ENCODE peak calls at places on chromosomes 16 and 17, in seven cellular contexts. One of them, this sample, is unnamed.

GRCh38 chr17:44263360-44263902 is 4.5 kb downstream of the SLC4A1 start:
- DNase-seq in IMR-90: no peak
- DNase-seq in A549: no peak
- DNase-seq in K562: no peak
- DNase-seq in HepG2: no peak
- DNase-seq in GM12878: no peak
- DNase-seq in H1: no peak
- DNase-seq in this sample: no peak

GRCh38 chr17:80750263-80750662 is 205.6 kb downstream of the RPTOR start:
- DNase-seq in IMR-90: no peak
- DNase-seq in A549: no peak
- DNase-seq in K562: no peak
- DNase-seq in HepG2: no peak
- DNase-seq in GM12878: no peak
- DNase-seq in H1: no peak
- DNase-seq in this sample: no peak

GRCh38 chr17:8222630-8223355 is 12.4 kb upstream of the AURKB start:
- DNase-seq in IMR-90: peak; percentile 93
- DNase-seq in A549: peak; percentile 98
- DNase-seq in K562: peak; percentile 90
- DNase-seq in HepG2: peak; percentile 88
- DNase-seq in GM12878: peak; percentile 81
- DNase-seq in H1: peak; percentile 83
- DNase-seq in this sample: peak; percentile 76

GRCh38 chr16:69143116-69143515 is 10.7 kb downstream of the UTP4 start:
- DNase-seq in IMR-90: no peak
- DNase-seq in A549: peak; percentile 75
- DNase-seq in K562: peak; percentile 20
- DNase-seq in HepG2: peak; percentile 30
- DNase-seq in GM12878: no peak
- DNase-seq in H1: no peak
- DNase-seq in this sample: peak; percentile 31

GRCh38 chr16:89556750-89557149 is 3.7 kb upstream of the RPL13 start:
- DNase-seq in IMR-90: no peak
- DNase-seq in A549: no peak
- DNase-seq in K562: no peak
- DNase-seq in HepG2: no peak
- DNase-seq in GM12878: no peak
- DNase-seq in H1: no peak
- DNase-seq in this sample: no peak

GRCh38 chr16:67235816-67236547 is 9.1 kb downstream of the TMEM208 start:
- DNase-seq in IMR-90: no peak
- DNase-seq in A549: no peak
- DNase-seq in K562: peak; percentile 35
- DNase-seq in HepG2: no peak
- DNase-seq in GM12878: no peak
- DNase-seq in H1: no peak
- DNase-seq in this sample: no peak

GRCh38 chr16:79770244-79771064 is 169.9 kb upstream of the MAF start:
- DNase-seq in IMR-90: peak; percentile 40
- DNase-seq in A549: peak; percentile 87
- DNase-seq in K562: peak; percentile 95
- DNase-seq in HepG2: peak; percentile 63
- DNase-seq in GM12878: peak; percentile 12
- DNase-seq in H1: peak; percentile 67
- DNase-seq in this sample: peak; percentile 93

GRCh38 chr16:80682435-80683070 is 121.8 kb downstream of the CDYL2 start:
- DNase-seq in IMR-90: peak; percentile 89
- DNase-seq in A549: no peak
- DNase-seq in K562: no peak
- DNase-seq in HepG2: no peak
- DNase-seq in GM12878: no peak
- DNase-seq in H1: no peak
- DNase-seq in this sample: no peak

GRCh38 chr17:45433136-45433535 is 466 bp upstream of the ARHGAP27 start:
- DNase-seq in IMR-90: no peak
- DNase-seq in A549: no peak
- DNase-seq in K562: no peak
- DNase-seq in HepG2: no peak
- DNase-seq in GM12878: no peak
- DNase-seq in H1: no peak
- DNase-seq in this sample: peak; percentile 8

GRCh38 chr17:4179071-4179470 is 36.1 kb downstream of the CYB5D2 start:
- DNase-seq in IMR-90: no peak
- DNase-seq in A549: no peak
- DNase-seq in K562: no peak
- DNase-seq in HepG2: no peak
- DNase-seq in GM12878: no peak
- DNase-seq in H1: no peak
- DNase-seq in this sample: no peak

GRCh38 chr16:17374668-17375255 is 96.0 kb downstream of the XYLT1 start:
- DNase-seq in IMR-90: no peak
- DNase-seq in A549: no peak
- DNase-seq in K562: no peak
- DNase-seq in HepG2: no peak
- DNase-seq in GM12878: no peak
- DNase-seq in H1: no peak
- DNase-seq in this sample: no peak

GRCh38 chr17:16448490-16448889 is 33.1 kb downstream of the TRPV2 start:
- DNase-seq in IMR-90: no peak
- DNase-seq in A549: no peak
- DNase-seq in K562: no peak
- DNase-seq in HepG2: no peak
- DNase-seq in GM12878: no peak
- DNase-seq in H1: no peak
- DNase-seq in this sample: no peak

GRCh38 chr17:67479119-67479517 is 102.0 kb downstream of the PITPNC1 start:
- DNase-seq in IMR-90: no peak
- DNase-seq in A549: no peak
- DNase-seq in K562: no peak
- DNase-seq in HepG2: no peak
- DNase-seq in GM12878: no peak
- DNase-seq in H1: no peak
- DNase-seq in this sample: no peak

GRCh38 chr17:51721711-51722110 is 436.8 kb downstream of the CA10 start:
- DNase-seq in IMR-90: no peak
- DNase-seq in A549: no peak
- DNase-seq in K562: no peak
- DNase-seq in HepG2: no peak
- DNase-seq in GM12878: no peak
- DNase-seq in H1: no peak
- DNase-seq in this sample: no peak

GRCh38 chr17:74437702-74438101 is 5.8 kb downstream of the GPRC5C start:
- DNase-seq in IMR-90: no peak
- DNase-seq in A549: peak; percentile 43
- DNase-seq in K562: peak; percentile 38
- DNase-seq in HepG2: no peak
- DNase-seq in GM12878: no peak
- DNase-seq in H1: no peak
- DNase-seq in this sample: peak; percentile 68

GRCh38 chr17:5912927-5913565 is 157.1 kb upstream of the WSCD1 start:
- DNase-seq in IMR-90: no peak
- DNase-seq in A549: no peak
- DNase-seq in K562: no peak
- DNase-seq in HepG2: no peak
- DNase-seq in GM12878: no peak
- DNase-seq in H1: no peak
- DNase-seq in this sample: no peak

GRCh38 chr17:29677139-29677834 is 54.6 kb upstream of the CORO6 start:
- DNase-seq in IMR-90: no peak
- DNase-seq in A549: no peak
- DNase-seq in K562: no peak
- DNase-seq in HepG2: no peak
- DNase-seq in GM12878: no peak
- DNase-seq in H1: no peak
- DNase-seq in this sample: no peak

GRCh38 chr16:84795338-84796053 is 24.3 kb upstream of the CRISPLD2 start:
- DNase-seq in IMR-90: peak; percentile 100
- DNase-seq in A549: no peak
- DNase-seq in K562: no peak
- DNase-seq in HepG2: no peak
- DNase-seq in GM12878: no peak
- DNase-seq in H1: no peak
- DNase-seq in this sample: no peak

DNA sequence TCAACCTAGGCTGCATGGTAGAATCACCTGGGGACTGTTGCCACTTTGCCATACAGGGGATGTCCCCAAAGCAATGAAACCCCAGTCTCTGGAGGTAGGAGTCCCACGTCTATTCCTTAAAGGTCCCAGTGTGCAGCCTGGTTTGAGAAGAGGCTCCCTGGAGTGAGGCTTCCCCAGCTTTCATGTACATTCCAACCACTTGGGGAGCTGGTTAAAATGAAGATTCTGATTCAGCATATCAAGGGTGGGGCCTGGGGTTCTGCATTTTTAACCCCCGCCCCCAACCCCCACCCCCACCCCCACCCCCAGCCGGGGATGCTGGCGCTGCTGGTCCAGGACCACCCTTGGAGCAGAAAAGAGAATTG is 241.2 kb downstream of the FOXL1 start:
- DNase-seq in IMR-90: no peak
- DNase-seq in A549: no peak
- DNase-seq in K562: no peak
- DNase-seq in HepG2: no peak
- DNase-seq in GM12878: no peak
- DNase-seq in H1: no peak
- DNase-seq in this sample: no peak
- H3K4me3 ChIP-seq in IMR-90: no peak overlapping the region
- H3K4me3 ChIP-seq in A549: no peak overlapping the region
- H3K4me3 ChIP-seq in K562: no peak overlapping the region
- H3K4me3 ChIP-seq in HepG2: no peak overlapping the region
- H3K4me3 ChIP-seq in GM12878: no peak overlapping the region
- H3K4me3 ChIP-seq in H1: no peak overlapping the region
- H3K4me3 ChIP-seq in this sample: no peak overlapping the region

GRCh38 chr17:2710075-2710803 is 1.3 kb downstream of the CLUH start:
- DNase-seq in IMR-90: no peak
- DNase-seq in A549: no peak
- DNase-seq in K562: peak; percentile 28
- DNase-seq in HepG2: no peak
- DNase-seq in GM12878: no peak
- DNase-seq in H1: no peak
- DNase-seq in this sample: no peak

GRCh38 chr17:2711608-2712299 is at the start of gene CLUH:
- DNase-seq in IMR-90: peak; percentile 95
- DNase-seq in A549: peak; percentile 99
- DNase-seq in K562: peak; percentile 97
- DNase-seq in HepG2: peak; percentile 67
- DNase-seq in GM12878: peak; percentile 83
- DNase-seq in H1: no peak
- DNase-seq in this sample: peak; percentile 99

GRCh38 chr17:2712300-2713043 is 908 bp upstream of the CLUH start:
- DNase-seq in IMR-90: no peak
- DNase-seq in A549: no peak
- DNase-seq in K562: no peak
- DNase-seq in HepG2: no peak
- DNase-seq in GM12878: no peak
- DNase-seq in H1: no peak
- DNase-seq in this sample: no peak

GRCh38 chr17:2709173-2709661 is 2.3 kb downstream of the CLUH start:
- DNase-seq in IMR-90: no peak
- DNase-seq in A549: peak; percentile 49
- DNase-seq in K562: no peak
- DNase-seq in HepG2: no peak
- DNase-seq in GM12878: peak; percentile 23
- DNase-seq in H1: no peak
- DNase-seq in this sample: no peak

DNA sequence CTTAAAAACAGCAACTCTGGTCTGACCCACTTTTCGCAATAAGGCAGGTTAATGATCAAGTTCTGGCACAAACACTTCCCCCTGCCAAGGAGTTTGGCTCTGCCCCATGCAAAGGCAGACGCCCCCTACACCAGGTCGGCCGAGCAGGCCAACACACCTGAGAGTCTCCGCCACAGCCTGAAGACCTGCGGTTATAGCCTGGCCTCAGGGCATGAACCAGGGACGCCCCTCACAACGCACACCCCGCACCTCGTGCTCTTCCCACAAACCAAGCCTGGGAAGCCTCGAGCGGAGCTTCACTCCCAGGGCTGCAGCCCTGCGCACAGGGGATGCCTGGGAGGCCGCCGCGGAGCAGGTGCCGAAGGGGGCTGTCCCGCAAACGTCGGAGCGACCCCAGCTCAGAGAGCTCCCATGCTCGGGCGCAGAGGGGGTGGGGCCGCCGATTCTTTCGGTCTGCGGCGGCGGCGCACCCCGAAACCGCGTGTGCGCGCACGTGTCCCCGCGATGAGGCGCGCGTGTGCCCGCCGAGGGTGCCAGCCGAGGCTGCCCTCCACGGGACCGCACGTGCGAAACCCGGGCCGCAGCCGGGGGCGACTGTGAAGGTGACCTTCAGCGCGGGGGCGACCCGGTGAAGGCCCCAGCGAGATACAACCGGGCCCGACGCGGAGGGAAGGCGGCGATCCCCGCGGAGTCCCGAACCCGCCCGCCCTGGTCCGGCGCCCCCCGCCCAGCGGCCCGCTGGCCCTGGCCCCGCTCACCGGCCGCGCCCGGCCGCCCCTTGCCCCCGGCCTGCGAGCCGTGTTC is 558 bp downstream of the CLUH start:
- DNase-seq in IMR-90: no peak
- DNase-seq in A549: no peak
- DNase-seq in K562: no peak
- DNase-seq in HepG2: peak; percentile 75
- DNase-seq in GM12878: no peak
- DNase-seq in H1: no peak
- DNase-seq in this sample: peak; percentile 74
- TF ChIP-seq RFX5 in IMR-90: no peak
- TF ChIP-seq RFX5 in A549: no peak
- TF ChIP-seq RFX5 in K562: no peak
- TF ChIP-seq RFX5 in HepG2: no peak
- TF ChIP-seq RFX5 in GM12878: no peak
- TF ChIP-seq RFX5 in H1: no peak
- TF ChIP-seq RFX5 in this sample: no peak

DNA sequence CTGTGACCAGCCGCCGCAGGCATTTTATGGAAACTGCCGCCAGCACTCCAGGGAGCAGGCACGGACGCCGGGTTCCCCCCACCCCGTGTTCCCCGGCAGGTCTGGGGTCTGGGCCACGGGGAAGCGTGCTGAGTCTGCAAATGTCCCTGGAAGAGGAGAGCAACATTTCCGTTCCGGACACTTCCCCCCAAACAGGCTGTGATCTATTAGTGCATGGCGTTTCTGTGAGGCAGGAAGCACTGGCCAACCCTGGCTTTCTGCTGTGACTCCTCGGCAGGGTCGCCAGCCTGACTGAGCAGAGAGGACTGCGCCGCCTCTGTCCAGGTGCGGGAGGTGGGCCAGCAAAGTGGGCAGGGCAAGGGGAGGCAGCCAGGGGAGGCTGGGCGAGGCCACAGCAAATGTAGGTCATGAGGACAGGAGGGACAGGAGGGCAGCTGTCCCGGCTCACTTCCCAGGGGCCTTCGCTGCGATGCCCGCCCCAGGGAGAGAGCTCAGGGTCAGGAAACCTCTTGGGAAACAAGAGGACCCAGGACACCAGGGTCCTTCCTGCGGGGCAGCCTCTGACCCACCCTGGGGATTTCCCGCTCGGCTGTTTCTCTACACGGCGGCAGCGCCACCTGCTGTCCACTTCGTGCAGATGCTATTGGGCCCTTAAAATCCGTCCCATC is 9.5 kb downstream of the FOXF1 start:
- DNase-seq in IMR-90: peak; percentile 77
- DNase-seq in A549: peak; percentile 53
- DNase-seq in K562: peak; percentile 67
- DNase-seq in HepG2: peak; percentile 48
- DNase-seq in GM12878: no peak
- DNase-seq in H1: no peak
- DNase-seq in this sample: peak; percentile 82
- H3K4me3 ChIP-seq in IMR-90: peak overlapping the region; percentile 13
- H3K4me3 ChIP-seq in A549: peak overlapping the region; percentile 21
- H3K4me3 ChIP-seq in K562: no peak overlapping the region
- H3K4me3 ChIP-seq in HepG2: no peak overlapping the region
- H3K4me3 ChIP-seq in GM12878: no peak overlapping the region
- H3K4me3 ChIP-seq in H1: no peak overlapping the region
- H3K4me3 ChIP-seq in this sample: peak overlapping the region; percentile 38

GRCh38 chr16:28951410-28951943 is 740 bp downstream of the NFATC2IP start:
- DNase-seq in IMR-90: no peak
- DNase-seq in A549: no peak
- DNase-seq in K562: peak; percentile 62
- DNase-seq in HepG2: no peak
- DNase-seq in GM12878: no peak
- DNase-seq in H1: no peak
- DNase-seq in this sample: no peak
- TF ChIP-seq RFX5 in IMR-90: no peak
- TF ChIP-seq RFX5 in A549: no peak
- TF ChIP-seq RFX5 in K562: no peak
- TF ChIP-seq RFX5 in HepG2: no peak
- TF ChIP-seq RFX5 in GM12878: no peak
- TF ChIP-seq RFX5 in H1: no peak
- TF ChIP-seq RFX5 in this sample: no peak

This sample was measured in SK-N-SH.